ENCODE peak calls at places on chromosomes 7 and 10, in five cellular contexts. O is fibroblast of lung, H is NCI-H69, R is kidney epithelial cell, F is NCI-H460. M is an unnamed sample.

GRCh38 chr7:1630700-1631336 is 39.3 kb upstream of the ELFN1 start:
- DNase-seq in H (no peak), F (no peak), R (no peak), O (no peak), M (no peak)

GRCh38 chr10:71638087-71638576 is 81.4 kb downstream of the C10orf105 start:
- DNase-seq in H (no peak), O (no peak), F (no peak), R (no peak), M (no peak)

GRCh38 chr10:36344240-36344639 is 702.1 kb upstream of the FZD8 start:
- DNase-seq in F (no peak), O (no peak), R (no peak), H (no peak), M (no peak)

GRCh38 chr10:23081891-23082290 is 13.5 kb upstream of the MSRB2 start:
- DNase-seq in R (no peak), O (peak), F (no peak), H (no peak), M (no peak)

GRCh38 chr10:116567335-116567734 is 21.6 kb downstream of the PNLIP start:
- DNase-seq in F (no peak), O (no peak), H (no peak), R (no peak), M (no peak)

GRCh38 chr7:29915481-29916215 is 74.0 kb downstream of the SCRN1 start:
- DNase-seq in R (peak), O (no peak), F (no peak), H (peak), M (no peak)

GRCh38 chr10:110870823-110871235 is 899 bp upstream of the PDCD4 start:
- DNase-seq in H (peak), R (no peak), F (no peak), O (no peak), M (no peak)

GRCh38 chr7:8582723-8583122 is 149.3 kb downstream of the NXPH1 start:
- DNase-seq in F (no peak), O (no peak), R (no peak), H (peak), M (no peak)

GRCh38 chr10:12455774-12456173 is 106.4 kb downstream of the CAMK1D start:
- DNase-seq in H (peak), F (no peak), O (peak), R (no peak), M (no peak)

GRCh38 chr7:147311332-147311731 is 1194.7 kb downstream of the CNTNAP2 start:
- DNase-seq in R (no peak), H (peak), F (no peak), O (no peak), M (no peak)

GRCh38 chr10:79001082-79001885 is 67.5 kb upstream of the ZMIZ1 start:
- DNase-seq in R (no peak), O (no peak), F (no peak), H (no peak), M (no peak)

GRCh38 chr10:54869022-54869421 is 68.0 kb upstream of the PCDH15 start:
- DNase-seq in H (no peak), F (no peak), R (no peak), O (no peak), M (no peak)

GRCh38 chr7:1765336-1765735 is 95.3 kb downstream of the ELFN1 start:
- DNase-seq in O (no peak), F (no peak), R (no peak), H (no peak), M (no peak)

GRCh38 chr10:125157473-125157865 is 2.9 kb downstream of the CTBP2 start:
- DNase-seq in F (no peak), H (peak), R (no peak), O (peak), M (no peak)

GRCh38 chr10:71443676-71444075 is 47.0 kb downstream of the CDH23 start:
- DNase-seq in F (no peak), O (no peak), R (no peak), H (no peak), M (no peak)

GRCh38 chr7:30166155-30166840 is 31.5 kb downstream of the MTURN start:
- DNase-seq in F (no peak), R (no peak), H (peak), O (no peak), M (no peak)

GRCh38 chr7:50558380-50559051 is 6.7 kb downstream of the DDC start:
- DNase-seq in F (no peak), H (peak), O (peak), R (peak), M (no peak)

GRCh38 chr10:117743517-117743916 is 201.0 kb downstream of the EMX2 start:
- DNase-seq in F (no peak), R (no peak), H (peak), O (no peak), M (no peak)

GRCh38 chr10:109932391-109932790 is 9.1 kb upstream of the XPNPEP1 start:
- DNase-seq in F (no peak), O (no peak), R (no peak), H (no peak), M (no peak)

GRCh38 chr7:54664235-54665228 is 94.5 kb downstream of the SEC61G start:
- DNase-seq in H (peak), R (no peak), F (peak), O (no peak), M (no peak)

GRCh38 chr10:52573347-52573746 is 199.2 kb downstream of the MBL2 start:
- DNase-seq in F (no peak), R (no peak), H (no peak), O (no peak), M (no peak)

GRCh38 chr10:132986076-132986475 is 43.7 kb upstream of the CFAP46 start:
- DNase-seq in O (no peak), H (no peak), F (no peak), R (no peak), M (no peak)

GRCh38 chr10:35363587-35363986 is 27.3 kb downstream of the CCNY start:
- DNase-seq in O (no peak), R (no peak), F (no peak), H (no peak), M (no peak)

GRCh38 chr10:124000792-124001201 is 92.6 kb downstream of the CHST15 start:
- DNase-seq in H (no peak), R (no peak), F (no peak), O (no peak), M (no peak)

M was measured in activated T-helper 2 cell treated with anti-CD3 and anti-CD28 coated beads, Interferon-gamma antibody, Interleukin-2, Interleukin-4, amounts not matched to agents 10 μg/mL and 5 μg/mL and 100 μg/mL, durations not matched to agents 14 hours and 24 hours and 36 hours.